ENCODE peak calls at places on chromosomes 3 and 15, in eight cellular contexts. Y is CD8-positive, alpha-beta memory T cell; V is left ventricle myocardium inferior; S is stomach; F is aorta; M is heart right ventricle; J is cardiac muscle cell; W is CD4-positive, CD25-positive, alpha-beta regulatory T cell. L is an unnamed sample.

GRCh38 chr3:179558742-179559364 is 3.9 kb upstream of the ACTL6A start:
- DNase-seq in S (peak; percentile 56), W (no peak), J (peak; percentile 82), F (peak; percentile 66), M (peak; percentile 39), V (peak; percentile 56), Y (no peak), L (peak; percentile 49)

GRCh38 chr15:66938114-66938830 is 127.1 kb upstream of the SMAD3 start:
- DNase-seq in S (no peak), W (no peak), F (no peak), V (no peak), J (no peak), M (no peak), Y (no peak), L (no peak)

GRCh38 chr3:37435572-37435971 is 261.2 kb upstream of the LRRFIP2 start:
- DNase-seq in F (no peak), V (no peak), W (no peak), S (no peak), M (no peak), J (no peak), Y (no peak), L (no peak)

GRCh38 chr3:79019924-79020173 is 747.9 kb downstream of the ROBO1 start:
- DNase-seq in Y (no peak), S (no peak), V (no peak), J (no peak), W (no peak), M (no peak), F (no peak), L (no peak)

GRCh38 chr15:89828324-89829145 is 13.9 kb upstream of the ANPEP start:
- DNase-seq in F (peak; percentile 80), J (peak; percentile 56), M (peak; percentile 73), V (peak; percentile 67), Y (no peak), S (peak; percentile 57), W (no peak), L (peak; percentile 54)

GRCh38 chr3:45774581-45775505 is 21.5 kb downstream of the SLC6A20 start:
- DNase-seq in S (peak; percentile 20), Y (no peak), V (no peak), W (no peak), J (no peak), F (no peak), M (no peak), L (no peak)

GRCh38 chr3:114389156-114389555 is 95.3 kb downstream of the TIGIT start:
- DNase-seq in V (no peak), F (no peak), W (no peak), S (no peak), M (no peak), Y (peak; percentile 9), J (no peak), L (no peak)

GRCh38 chr3:79339846-79340245 is 428.0 kb downstream of the ROBO1 start:
- DNase-seq in F (no peak), W (no peak), Y (no peak), S (peak; percentile 69), J (no peak), V (no peak), M (peak; percentile 12), L (no peak)

GRCh38 chr15:88873786-88874185 is 21.6 kb downstream of the HAPLN3 start:
- DNase-seq in M (no peak), Y (no peak), S (no peak), V (no peak), F (no peak), W (no peak), J (no peak), L (no peak)

GRCh38 chr3:30332196-30333021 is 274.0 kb upstream of the TGFBR2 start:
- DNase-seq in M (no peak), S (no peak), F (no peak), J (no peak), Y (no peak), W (no peak), V (no peak), L (no peak)

GRCh38 chr15:29818141-29818540 is 4.1 kb downstream of the TJP1 start:
- DNase-seq in M (no peak), W (no peak), V (no peak), F (no peak), J (no peak), Y (no peak), S (no peak), L (no peak)

GRCh38 chr15:70095387-70096214 is 2.1 kb downstream of the TLE3 start:
- DNase-seq in M (peak; percentile 48), W (no peak), J (peak; percentile 36), F (peak; percentile 73), S (peak; percentile 47), V (no peak), Y (no peak), L (peak; percentile 54)

GRCh38 chr15:32956006-32956405 is 238.2 kb downstream of the GREM1 start:
- DNase-seq in J (peak; percentile 40), F (no peak), M (no peak), S (no peak), W (no peak), V (no peak), Y (no peak), L (no peak)

GRCh38 chr3:194323785-194324735 is 27.1 kb downstream of the CPN2 start:
- DNase-seq in S (no peak), W (peak; percentile 17), Y (peak; percentile 18), V (peak; percentile 89), M (peak; percentile 86), J (peak; percentile 96), F (no peak), L (no peak)

GRCh38 chr3:101868534-101869464 is 19.5 kb downstream of the NFKBIZ start:
- DNase-seq in W (no peak), Y (no peak), M (peak; percentile 21), S (peak; percentile 67), J (no peak), F (peak; percentile 61), V (peak; percentile 42), L (peak; percentile 55)

GRCh38 chr3:45414823-45415222 is 26.4 kb downstream of the LARS2 start:
- DNase-seq in F (no peak), Y (no peak), M (no peak), S (no peak), W (no peak), V (no peak), J (no peak), L (no peak)

GRCh38 chr3:13346481-13347389 is 73.4 kb downstream of the NUP210 start:
- DNase-seq in W (peak; percentile 60), Y (peak; percentile 49), S (peak; percentile 29), J (peak; percentile 56), V (peak; percentile 26), F (peak; percentile 71), M (no peak), L (peak; percentile 9)

DNA sequence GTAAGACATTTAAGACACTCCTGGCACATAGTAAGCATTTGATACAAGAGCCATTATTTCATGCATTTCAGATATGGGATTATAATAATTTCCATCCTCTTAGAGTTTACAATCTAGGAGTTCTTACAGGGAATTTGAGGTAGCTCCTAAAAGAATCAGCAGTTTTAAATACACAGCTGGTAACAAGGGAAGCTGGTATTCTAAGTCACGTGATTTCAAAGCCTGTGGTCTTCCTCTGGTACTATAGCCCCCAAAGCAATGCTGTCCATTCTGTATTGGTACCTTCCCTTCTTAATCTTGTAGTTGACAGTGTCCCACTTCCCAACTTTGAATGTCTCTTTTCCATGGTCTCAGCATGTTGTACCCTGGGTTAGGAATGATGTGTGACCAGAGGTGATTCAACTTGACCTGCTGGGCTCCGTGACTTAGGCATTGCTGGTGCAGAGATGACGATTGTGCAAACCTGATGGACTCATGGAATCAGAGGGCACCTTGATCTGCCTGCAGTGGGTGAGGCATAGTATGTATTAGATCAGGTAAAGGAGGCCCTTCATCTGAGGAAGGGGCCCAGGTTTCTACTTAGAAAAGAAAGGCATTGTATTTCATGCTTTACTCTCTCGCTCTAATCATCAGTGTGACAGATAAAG is 122.9 kb downstream of the AKAP13 start:
- DNase-seq in W (no peak), S (no peak), M (no peak), Y (no peak), F (no peak), V (no peak), J (no peak), L (no peak)
- H3K4me1 ChIP-seq in W (peaks cover 32% of the 10 kb centered on the region), S (peaks cover 34% of the 10 kb centered on the region), M (peaks cover 10% of the 10 kb centered on the region), Y (peaks cover 26% of the 10 kb centered on the region), F (peaks cover 4% of the 10 kb centered on the region), V (peaks cover 99% of the 10 kb centered on the region), J (peaks cover 55% of the 10 kb centered on the region), L (peaks cover 31% of the 10 kb centered on the region)

DNA sequence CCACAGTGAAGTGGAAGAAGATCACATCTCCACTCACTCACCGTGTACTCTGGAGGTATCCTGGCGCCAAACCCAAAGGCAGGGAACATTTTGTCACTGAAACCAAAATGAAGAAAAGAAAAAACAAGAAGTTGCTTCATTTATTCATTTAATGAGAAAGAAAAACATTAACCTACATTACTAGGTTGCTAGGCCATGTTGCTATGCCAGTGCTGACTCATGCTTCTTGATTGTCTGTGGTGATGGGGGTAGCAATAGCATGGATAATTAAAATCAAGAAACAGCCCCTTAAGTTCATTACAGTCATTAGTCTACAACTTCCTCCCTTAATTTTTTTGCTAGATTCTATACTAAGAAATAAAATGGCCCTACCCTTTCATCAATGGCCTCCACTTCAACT is 52.7 kb upstream of the MRPL3 start:
- DNase-seq in S (no peak), F (no peak), Y (no peak), W (no peak), J (no peak), M (no peak), V (no peak), L (no peak)
- H3K27me3 ChIP-seq in S (peaks cover 1% of the 10 kb centered on the region), F (no peaks in the 10 kb centered on the region), Y (no peaks in the 10 kb centered on the region), W (peaks cover 8% of the 10 kb centered on the region), J (no peaks in the 10 kb centered on the region), M (peaks cover 7% of the 10 kb centered on the region), V (no peaks in the 10 kb centered on the region), L (no peaks in the 10 kb centered on the region)

DNA sequence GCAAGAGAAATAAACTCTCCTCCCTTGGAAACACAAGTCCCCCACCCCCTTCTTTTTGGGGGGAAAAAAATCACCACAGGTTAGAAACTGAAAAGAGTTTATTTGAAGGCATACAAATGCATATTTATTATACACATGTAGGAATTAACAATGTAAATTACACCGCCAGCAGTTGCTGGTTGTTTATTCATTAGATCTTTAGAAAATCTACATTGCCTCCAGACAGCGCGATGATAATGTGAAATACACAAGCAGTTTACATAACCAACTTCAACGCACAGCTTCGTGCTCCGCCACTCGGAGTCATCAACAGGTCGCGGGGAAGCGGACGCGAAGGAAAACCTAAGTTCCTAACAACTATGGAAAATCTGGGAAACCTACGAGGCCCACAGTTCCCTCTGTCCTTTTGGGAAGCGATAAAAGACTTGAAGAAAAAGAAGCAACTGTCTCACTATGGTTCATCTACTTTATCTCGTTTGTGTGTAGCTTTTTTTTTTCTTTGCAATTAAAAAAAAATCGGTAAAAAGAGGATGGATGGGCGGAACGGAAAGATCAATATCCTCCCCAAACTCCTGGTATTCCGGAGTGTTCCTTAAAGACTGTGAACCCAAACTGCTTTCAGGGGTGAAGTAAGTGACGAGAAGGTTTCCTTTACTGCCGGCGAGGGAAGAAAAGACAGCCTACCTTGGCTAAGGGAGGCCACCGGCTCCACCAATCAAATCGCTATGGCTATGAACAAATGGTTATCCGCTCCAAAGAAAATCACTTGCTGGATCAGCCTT is 8.4 kb upstream of the FOXB1 start:
- DNase-seq in W (no peak), Y (no peak), M (no peak), J (no peak), F (no peak), V (no peak), S (no peak), L (no peak)
- H3K4me1 ChIP-seq in W (peaks cover 49% of the 10 kb centered on the region), Y (peaks cover 22% of the 10 kb centered on the region), M (peaks cover 3% of the 10 kb centered on the region), J (peaks cover 7% of the 10 kb centered on the region), F (no peaks in the 10 kb centered on the region), V (peaks cover 8% of the 10 kb centered on the region), S (peaks cover 29% of the 10 kb centered on the region), L (peaks cover 11% of the 10 kb centered on the region)

DNA sequence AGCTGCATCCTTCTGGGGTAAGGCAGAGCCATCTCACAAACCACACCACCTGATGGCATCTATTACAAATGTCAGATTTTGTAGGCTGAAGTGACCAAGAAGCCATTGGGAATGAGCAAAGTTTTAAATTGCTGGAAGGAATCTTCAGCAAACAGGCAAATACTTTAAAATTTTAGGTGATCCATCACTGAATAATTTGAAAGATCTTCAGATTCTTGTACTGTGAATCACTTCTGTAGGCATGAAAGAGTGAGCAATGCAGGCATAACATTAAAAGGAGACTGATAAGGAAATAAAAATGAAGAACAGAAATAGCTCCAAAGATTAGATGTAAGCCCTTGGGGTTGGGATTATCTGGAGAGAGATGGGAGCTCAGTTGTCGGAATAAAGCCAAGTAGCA is 36.0 kb upstream of the ALDH1L1 start:
- DNase-seq in V (no peak), W (no peak), F (no peak), M (no peak), J (no peak), S (no peak), Y (no peak), L (no peak)
- H3K27me3 ChIP-seq in V (peaks cover 35% of the 10 kb centered on the region), W (peaks cover 13% of the 10 kb centered on the region), F (no peaks in the 10 kb centered on the region), M (peaks cover 24% of the 10 kb centered on the region), J (peaks cover 7% of the 10 kb centered on the region), S (peaks cover 53% of the 10 kb centered on the region), Y (peaks cover 14% of the 10 kb centered on the region), L (no peaks in the 10 kb centered on the region)

L was measured in thyroid gland.